ENCODE peak calls at places on chromosome 13, in nine cellular contexts. G is Peyer's patch, S is lower leg skin, C is heart left ventricle, F is adrenal gland, O is suprapubic skin, U is GM12892, H is K562, J is ovary. X is an unnamed sample.

GRCh38 chr13:21971662-21972635 is 301.1 kb downstream of the FGF9 start:
- DNase-seq in G (no peak), S (no peak), C (no peak), F (no peak), O (no peak), U (no peak), H (no peak), J (no peak), X (no peak)

GRCh38 chr13:33229446-33230177 is 55.9 kb downstream of the STARD13 start:
- DNase-seq in G (no peak), S (no peak), C (no peak), F (no peak), O (no peak), U (no peak), H (no peak), J (no peak), X (no peak)

GRCh38 chr13:105817011-105817410 is 718.5 kb downstream of the EFNB2 start:
- DNase-seq in G (no peak), S (no peak), C (no peak), F (no peak), O (no peak), U (no peak), H (no peak), J (no peak), X (no peak)

GRCh38 chr13:65532231-65532630 is 1697.9 kb downstream of the PCDH9 start:
- DNase-seq in G (no peak), S (no peak), C (no peak), F (no peak), O (no peak), U (no peak), H (no peak), J (no peak), X (no peak)

GRCh38 chr13:78131811-78132210 is 213.2 kb upstream of the EDNRB start:
- DNase-seq in G (no peak), S (no peak), C (no peak), F (no peak), O (no peak), U (no peak), H (no peak), J (no peak), X (no peak)

GRCh38 chr13:42039946-42040729 is 8.3 kb upstream of the DGKH start:
- DNase-seq in G (peak), S (peak), C (peak), F (peak), O (peak), U (peak), H (peak), J (peak), X (peak)

GRCh38 chr13:113548778-113549621 is 35.6 kb upstream of the TFDP1 start:
- DNase-seq in G (no peak), S (no peak), C (peak), F (no peak), O (no peak), U (no peak), H (peak), J (no peak), X (no peak)

GRCh38 chr13:75818181-75819110 is 182.3 kb downstream of the LMO7 start:
- DNase-seq in G (no peak), S (no peak), C (no peak), F (no peak), O (no peak), U (no peak), H (no peak), J (no peak), X (no peak)

GRCh38 chr13:24709186-24709913 is 29.1 kb downstream of the ATP12A start:
- DNase-seq in G (peak), S (no peak), C (no peak), F (no peak), O (no peak), U (peak), H (no peak), J (no peak), X (no peak)

DNA sequence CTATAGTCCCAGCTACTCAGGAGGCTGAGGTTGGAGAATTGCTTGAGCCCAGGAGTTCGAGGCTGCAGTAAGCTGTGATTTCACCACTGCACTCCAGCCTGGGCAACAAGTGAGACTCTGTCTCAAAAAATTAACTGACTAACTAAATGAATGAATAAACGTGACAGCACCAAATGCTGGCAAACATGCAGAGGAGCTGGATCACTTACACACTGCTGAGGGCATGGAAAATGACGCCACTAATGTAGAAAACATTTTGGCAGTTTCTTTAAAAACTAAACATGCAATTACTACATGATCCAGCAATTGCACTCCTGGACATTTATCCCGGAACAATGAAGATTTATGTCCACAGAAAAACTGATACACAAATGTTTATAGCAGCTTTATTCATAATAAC is 31.3 kb upstream of the GTF3A start:
- DNase-seq in G (no peak), S (no peak), C (no peak), F (no peak), O (no peak), U (no peak), H (no peak), J (no peak), X (no peak)
- TF ChIP-seq POLR2A in G (no peak), S (no peak), C (no peak), F (no peak), O (no peak), U (no peak), H (no peak), J (no peak), X (no peak)

GRCh38 chr13:108036411-108036810 is 178.9 kb downstream of the LIG4 start:
- DNase-seq in G (no peak), S (no peak), C (no peak), F (no peak), O (no peak), U (no peak), H (no peak), J (no peak), X (no peak)

GRCh38 chr13:108034909-108035308 is 180.4 kb downstream of the LIG4 start:
- DNase-seq in G (no peak), S (no peak), C (no peak), F (no peak), O (no peak), U (no peak), H (no peak), J (no peak), X (no peak)

GRCh38 chr13:108033800-108034707 is 181.3 kb downstream of the LIG4 start:
- DNase-seq in G (no peak), S (no peak), C (no peak), F (no peak), O (no peak), U (no peak), H (no peak), J (no peak), X (no peak)

GRCh38 chr13:108026671-108027410 is 188.5 kb downstream of the LIG4 start:
- DNase-seq in G (no peak), S (no peak), C (no peak), F (no peak), O (no peak), U (no peak), H (no peak), J (no peak), X (no peak)

GRCh38 chr13:108031859-108032258 is 183.5 kb downstream of the LIG4 start:
- DNase-seq in G (no peak), S (no peak), C (no peak), F (no peak), O (no peak), U (no peak), H (no peak), J (no peak), X (no peak)
- TF ChIP-seq POLR2A in G (no peak), S (no peak), C (no peak), F (no peak), O (no peak), U (no peak), H (no peak), J (no peak), X (no peak)

DNA sequence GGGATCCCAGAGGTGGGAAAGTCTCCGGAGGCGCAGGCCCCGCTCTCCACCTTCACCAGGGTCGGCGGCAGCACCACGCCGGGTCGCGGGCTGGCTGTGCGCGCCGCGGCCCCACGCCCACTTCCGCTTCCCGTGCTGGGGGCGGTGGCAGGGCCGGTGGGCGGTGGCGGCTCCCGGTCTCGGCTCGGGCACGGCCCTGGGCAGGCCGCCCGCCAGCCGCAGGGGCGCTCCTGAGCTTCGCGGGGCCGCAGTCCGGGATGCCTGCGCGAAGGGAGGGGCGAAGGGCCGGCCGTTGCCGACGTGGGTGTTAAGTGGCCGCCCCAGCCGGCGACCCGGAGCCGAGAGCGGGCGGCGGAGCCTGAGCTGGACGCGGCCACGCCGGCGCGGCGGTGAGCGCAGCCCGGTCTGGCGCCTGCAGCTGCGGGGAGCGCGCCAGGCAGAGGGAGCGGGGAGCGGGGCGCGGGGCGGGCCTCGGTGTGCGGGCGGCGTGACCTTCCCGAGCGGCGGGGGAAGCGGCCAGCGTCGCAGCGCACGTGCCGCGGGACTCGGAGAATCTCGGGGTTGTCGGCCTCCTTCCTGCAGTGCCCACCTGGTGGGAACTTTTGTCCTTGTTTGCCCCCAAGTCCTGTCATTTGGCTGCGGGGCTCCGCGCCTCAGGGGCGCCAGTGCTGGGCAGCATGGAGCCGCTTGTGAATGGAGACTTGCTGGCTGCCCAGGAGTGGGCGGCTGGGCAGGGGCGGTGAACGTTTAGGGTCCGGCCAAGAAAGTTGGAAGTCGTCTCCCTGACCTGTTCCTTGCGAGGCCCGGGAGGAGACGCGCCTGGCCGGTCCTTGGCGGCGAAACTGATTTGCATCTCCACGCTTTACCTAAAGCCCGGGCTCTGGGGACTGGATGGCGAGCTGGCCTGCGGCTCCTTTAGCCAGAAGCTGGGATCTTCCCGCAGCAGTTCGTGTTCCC is at the start of gene SLC25A15:
- DNase-seq in G (peak), S (no peak), C (peak), F (peak), O (peak), U (peak), H (peak), J (peak), X (peak)
- TF ChIP-seq POLR2A in G (peak), S (no peak), C (no peak), F (peak), O (no peak), U (peak), H (peak), J (no peak), X (peak)

DNA sequence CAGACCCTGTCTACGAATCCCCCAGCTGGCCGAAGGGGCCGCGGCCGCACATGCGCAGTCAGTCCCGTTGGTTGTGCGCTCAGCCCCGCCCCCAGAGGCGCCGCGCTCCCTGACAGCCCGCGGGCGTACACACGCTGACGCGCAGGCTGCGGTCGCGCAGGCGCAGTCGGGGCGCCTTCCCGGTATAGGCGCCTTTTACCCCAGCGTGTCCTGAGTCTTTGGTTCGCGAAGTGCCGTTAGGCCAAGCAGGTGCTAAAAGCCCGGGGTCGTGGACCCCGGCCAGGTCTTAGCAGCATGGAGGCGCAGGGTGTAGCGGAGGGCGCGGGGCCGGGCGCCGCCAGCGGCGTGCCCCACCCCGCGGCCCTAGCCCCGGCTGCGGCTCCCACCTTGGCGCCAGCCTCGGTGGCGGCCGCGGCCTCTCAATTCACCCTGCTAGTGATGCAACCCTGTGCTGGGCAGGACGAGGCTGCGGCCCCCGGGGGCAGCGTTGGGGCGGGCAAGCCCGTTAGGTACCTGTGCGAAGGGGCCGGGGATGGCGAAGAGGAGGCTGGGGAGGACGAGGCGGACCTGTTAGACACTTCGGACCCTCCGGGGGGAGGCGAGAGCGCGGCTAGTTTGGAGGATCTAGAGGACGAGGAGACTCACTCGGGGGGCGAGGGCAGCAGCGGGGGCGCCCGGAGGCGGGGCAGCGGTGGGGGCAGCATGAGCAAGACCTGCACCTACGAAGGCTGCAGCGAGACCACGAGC is at the start of gene RFXAP:
- DNase-seq in G (peak), S (peak), C (peak), F (peak), O (peak), U (peak), H (peak), J (peak), X (peak)
- TF ChIP-seq POLR2A in G (peak), S (no peak), C (no peak), F (no peak), O (no peak), U (peak), H (peak), J (peak), X (peak)

GRCh38 chr13:45333973-45334922 is 6.7 kb downstream of the TPT1 start:
- DNase-seq in G (peak), S (no peak), C (no peak), F (no peak), O (no peak), U (no peak), H (no peak), J (no peak), X (no peak)

GRCh38 chr13:45331981-45332830 is 8.8 kb downstream of the TPT1 start:
- DNase-seq in G (no peak), S (peak), C (no peak), F (peak), O (no peak), U (no peak), H (no peak), J (no peak), X (no peak)

GRCh38 chr13:45333251-45333972 is 7.6 kb downstream of the TPT1 start:
- DNase-seq in G (no peak), S (no peak), C (no peak), F (no peak), O (no peak), U (no peak), H (no peak), J (no peak), X (no peak)

GRCh38 chr13:45331123-45331619 is 9.8 kb downstream of the TPT1 start:
- DNase-seq in G (no peak), S (no peak), C (no peak), F (no peak), O (no peak), U (no peak), H (no peak), J (no peak), X (no peak)

GRCh38 chr13:45332831-45333219 is 8.2 kb downstream of the TPT1 start:
- DNase-seq in G (no peak), S (no peak), C (no peak), F (no peak), O (no peak), U (no peak), H (no peak), J (no peak), X (no peak)
- TF ChIP-seq POLR2A in G (no peak), S (no peak), C (no peak), F (no peak), O (no peak), U (no peak), H (peak), J (no peak), X (no peak)

DNA sequence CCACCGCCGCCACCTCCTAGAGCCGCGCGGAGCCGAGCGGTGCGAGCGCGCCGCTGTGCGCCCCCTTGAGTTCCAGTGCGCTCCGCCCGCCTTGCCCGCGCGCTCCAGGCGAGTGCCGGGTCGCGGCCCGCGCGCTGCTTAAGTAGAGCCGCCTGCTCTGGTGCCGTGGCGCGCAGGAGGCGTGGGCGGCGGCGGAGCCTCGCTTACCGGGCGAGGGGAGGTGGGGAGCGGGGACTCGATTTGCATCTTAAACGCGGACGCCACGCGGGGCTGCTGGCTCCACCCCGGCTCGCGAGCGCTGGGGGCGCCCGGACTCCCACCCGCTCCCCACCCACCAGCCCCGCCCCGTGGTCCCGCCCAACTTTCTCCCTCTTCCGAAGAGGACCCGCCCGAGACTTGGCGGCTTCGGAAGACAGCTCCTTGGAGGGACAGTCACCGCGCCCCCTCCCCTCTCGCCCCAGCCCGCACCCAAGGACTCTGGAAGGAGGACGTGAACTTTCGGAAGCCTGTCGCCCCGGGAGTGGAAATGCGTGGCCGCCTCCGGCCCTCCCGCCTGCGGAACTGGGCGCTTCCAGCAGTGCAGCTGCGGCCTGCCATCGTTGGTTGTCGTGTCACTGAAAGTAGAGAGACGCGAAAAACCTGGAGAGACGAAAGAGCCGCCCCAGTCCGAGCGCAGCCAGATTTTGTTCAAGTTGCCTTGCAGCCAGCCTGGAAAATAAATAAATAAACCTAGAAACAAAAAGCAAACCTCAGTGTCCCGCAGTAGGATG is at the start of gene KCTD12:
- DNase-seq in G (peak), S (peak), C (peak), F (peak), O (peak), U (peak), H (peak), J (peak), X (peak)
- TF ChIP-seq POLR2A in G (peak), S (peak), C (no peak), F (peak), O (peak), U (peak), H (no peak), J (peak), X (peak)

GRCh38 chr13:98915563-98916348 is 62.1 kb downstream of the DOCK9 start:
- DNase-seq in G (no peak), S (no peak), C (no peak), F (no peak), O (no peak), U (no peak), H (no peak), J (no peak), X (no peak)

GRCh38 chr13:98909016-98909415 is 68.8 kb downstream of the DOCK9 start:
- DNase-seq in G (no peak), S (no peak), C (no peak), F (no peak), O (no peak), U (no peak), H (no peak), J (no peak), X (no peak)

GRCh38 chr13:98912846-98913245 is 65.0 kb downstream of the DOCK9 start:
- DNase-seq in G (no peak), S (no peak), C (no peak), F (no peak), O (no peak), U (no peak), H (no peak), J (no peak), X (no peak)

GRCh38 chr13:98906746-98907502 is 70.9 kb downstream of the DOCK9 start:
- DNase-seq in G (no peak), S (no peak), C (no peak), F (no peak), O (no peak), U (no peak), H (no peak), J (no peak), X (no peak)

DNA sequence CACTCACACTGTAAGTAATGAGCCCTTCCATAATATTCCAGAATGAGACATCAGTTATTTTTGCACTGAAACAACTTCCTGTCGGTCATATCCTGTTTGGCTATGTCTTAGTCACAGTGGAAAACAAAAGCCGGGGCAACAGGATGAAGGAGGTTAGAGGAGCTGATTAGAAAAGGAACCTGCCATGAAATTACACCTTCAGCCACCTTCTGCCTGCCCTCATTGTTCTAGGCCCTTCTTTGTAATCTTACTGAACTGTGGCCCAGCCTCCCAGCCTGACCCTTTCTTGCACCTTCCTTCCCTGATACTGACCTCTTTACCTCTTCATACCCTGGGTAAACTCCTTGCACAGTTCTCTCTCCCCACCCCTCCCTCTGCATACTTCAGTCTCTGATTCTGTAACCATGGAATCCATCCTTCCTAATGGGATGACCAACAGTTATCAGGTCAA is 67.3 kb downstream of the DOCK9 start:
- DNase-seq in G (no peak), S (no peak), C (no peak), F (peak), O (no peak), U (no peak), H (no peak), J (no peak), X (peak)
- TF ChIP-seq POLR2A in G (no peak), S (no peak), C (no peak), F (no peak), O (no peak), U (no peak), H (no peak), J (no peak), X (no peak)

GRCh38 chr13:98156259-98156658 is 13.4 kb downstream of the FARP1 start:
- DNase-seq in G (no peak), S (no peak), C (no peak), F (no peak), O (no peak), U (no peak), H (no peak), J (no peak), X (no peak)
- TF ChIP-seq POLR2A in G (no peak), S (no peak), C (no peak), F (no peak), O (no peak), U (no peak), H (no peak), J (no peak), X (no peak)

X was measured in H54.